ENCODE peak calls at places on chromosomes 7 and 10, in seven cellular contexts. Q, H, D, K, M, A and W are unnamed samples.

GRCh38 chr10:118259288-118259906 is 82.7 kb downstream of the FAM204A start:
- DNase-seq in Q (no peak), A (peak; percentile 2), K (peak; percentile 37), D (no peak), M (no peak), H (no peak), W (no peak)

GRCh38 chr7:137335814-137336213 is 7.7 kb downstream of the PTN start:
- DNase-seq in Q (no peak), K (no peak), M (no peak), D (no peak), H (no peak), A (no peak), W (no peak)

GRCh38 chr7:101146-101545 is 91.2 kb upstream of the FAM20C start:
- DNase-seq in H (no peak), Q (no peak), K (no peak), A (no peak), D (no peak), M (no peak), W (no peak)

GRCh38 chr7:111029574-111030357 is 61.2 kb upstream of the LRRN3 start:
- DNase-seq in H (no peak), A (peak; percentile 81), K (peak; percentile 32), D (no peak), M (no peak), Q (no peak), W (no peak)

GRCh38 chr10:11145498-11145855 is 127.8 kb downstream of the CELF2 start:
- DNase-seq in H (no peak), D (peak; percentile 29), Q (no peak), K (no peak), A (no peak), M (no peak), W (no peak)

GRCh38 chr10:133009218-133009954 is 67.0 kb upstream of the CFAP46 start:
- DNase-seq in H (no peak), A (no peak), M (no peak), K (no peak), Q (no peak), D (peak; percentile 81), W (no peak)

GRCh38 chr7:41940760-41941343 is 238.0 kb upstream of the INHBA start:
- DNase-seq in Q (no peak), M (no peak), K (peak; percentile 78), D (peak; percentile 53), H (no peak), A (peak; percentile 43), W (peak; percentile 60)

GRCh38 chr7:111730476-111731300 is 168.4 kb upstream of the IMMP2L start:
- DNase-seq in H (peak; percentile 16), D (no peak), A (peak; percentile 34), K (peak; percentile 63), Q (no peak), M (no peak), W (no peak)

GRCh38 chr7:38629621-38630020 is 1.6 kb downstream of the AMPH start:
- DNase-seq in M (no peak), A (no peak), K (peak; percentile 15), H (no peak), D (no peak), Q (no peak), W (no peak)

GRCh38 chr7:100942038-100942774 is 7.1 kb upstream of the MUC3A start:
- DNase-seq in K (peak; percentile 31), Q (no peak), M (no peak), A (no peak), H (no peak), D (no peak), W (peak; percentile 39)

GRCh38 chr7:48424731-48425130 is 253.5 kb downstream of the ABCA13 start:
- DNase-seq in H (no peak), D (no peak), M (no peak), K (no peak), Q (no peak), A (no peak), W (no peak)

GRCh38 chr10:130960531-130960930 is 351.0 kb downstream of the TCERG1L start:
- DNase-seq in K (no peak), Q (no peak), M (no peak), H (no peak), A (no peak), D (no peak), W (no peak)

GRCh38 chr7:31935671-31936070 is 134.5 kb downstream of the PDE1C start:
- DNase-seq in Q (no peak), H (no peak), D (no peak), M (no peak), K (no peak), A (no peak), W (no peak)

GRCh38 chr10:100896876-100897461 is 15.8 kb upstream of the SLF2 start:
- DNase-seq in M (no peak), K (no peak), Q (no peak), D (no peak), H (no peak), A (no peak), W (no peak)

GRCh38 chr10:60043561-60043960 is 137.2 kb upstream of the CCDC6 start:
- DNase-seq in D (no peak), Q (no peak), K (no peak), M (no peak), H (no peak), A (no peak), W (no peak)

GRCh38 chr7:108794466-108794865 is 224.8 kb downstream of the DNAJB9 start:
- DNase-seq in K (no peak), D (no peak), H (no peak), M (no peak), A (no peak), Q (no peak), W (no peak)

GRCh38 chr10:1025684-1026083 is at the start of gene IDI2:
- DNase-seq in D (no peak), A (no peak), Q (no peak), K (no peak), H (no peak), M (no peak), W (no peak)

GRCh38 chr10:115933098-115933497 is 339.9 kb downstream of the GFRA1 start:
- DNase-seq in H (no peak), K (no peak), M (no peak), A (no peak), D (no peak), Q (no peak), W (no peak)

GRCh38 chr10:113058175-113058961 is 108.3 kb downstream of the TCF7L2 start:
- DNase-seq in K (peak; percentile 73), A (peak; percentile 84), H (peak; percentile 62), M (peak; percentile 73), D (no peak), Q (no peak), W (peak; percentile 47)

GRCh38 chr7:13197501-13197900 is 510.1 kb downstream of the ARL4A start:
- DNase-seq in Q (no peak), M (no peak), D (no peak), H (no peak), K (peak; percentile 59), A (no peak), W (peak; percentile 29)

GRCh38 chr10:49758249-49758930 is 3.7 kb downstream of the OGDHL start:
- DNase-seq in M (no peak), K (no peak), D (no peak), H (no peak), Q (no peak), A (no peak), W (no peak)

GRCh38 chr7:96199421-96199820 is 122.5 kb downstream of the SLC25A13 start:
- DNase-seq in Q (no peak), D (no peak), M (no peak), K (peak; percentile 11), H (no peak), A (no peak), W (no peak)

GRCh38 chr7:20438248-20438647 is 107.5 kb downstream of the ITGB8 start:
- DNase-seq in M (no peak), K (no peak), H (no peak), Q (no peak), A (no peak), D (no peak), W (no peak)

GRCh38 chr10:112792487-112793196 is 157.4 kb upstream of the TCF7L2 start:
- DNase-seq in M (peak; percentile 76), H (peak; percentile 98), Q (no peak), A (no peak), K (peak; percentile 34), D (peak; percentile 37), W (peak; percentile 70)

GRCh38 chr10:55631071-55631654 is 729.9 kb downstream of the ZWINT start:
- DNase-seq in K (no peak), D (peak; percentile 33), H (peak; percentile 38), Q (no peak), M (no peak), A (peak; percentile 41), W (no peak)

GRCh38 chr7:18361756-18362155 is 133.8 kb upstream of the HDAC9 start:
- DNase-seq in A (no peak), H (no peak), Q (no peak), D (no peak), M (peak; percentile 24), K (peak; percentile 7), W (no peak)